ENCODE peak calls at places on chromosomes 16 and 17, in nine cellular contexts. One of them, this sample, is unnamed.
A peak's percentile ranks its signal among the peaks of the same experiment; 100 is the strongest.

GRCh38 chr17:49638818-49639217 is 39.1 kb downstream of the SPOP start:
- DNase-seq in non-pigmented ciliary epithelial cell: no peak
- DNase-seq in iPS-NIHi11: no peak
- DNase-seq in stimulated activated naive CD4-positive, alpha-beta T cell: no peak
- DNase-seq in A172: peak; percentile 27
- DNase-seq in AG08396: no peak
- DNase-seq in Daoy: no peak
- DNase-seq in T follicular helper cell: no peak
- DNase-seq in choroid plexus epithelial cell: no peak
- DNase-seq in this sample: no peak

GRCh38 chr17:21296097-21297025 is 11.8 kb downstream of the MAP2K3 start:
- DNase-seq in non-pigmented ciliary epithelial cell: no peak
- DNase-seq in AG08396: no peak
- DNase-seq in Daoy: peak; percentile 85
- DNase-seq in T follicular helper cell: no peak
- DNase-seq in stimulated activated naive CD4-positive, alpha-beta T cell: no peak
- DNase-seq in choroid plexus epithelial cell: no peak
- DNase-seq in iPS-NIHi11: no peak
- DNase-seq in A172: peak; percentile 83
- DNase-seq in this sample: peak; percentile 24

GRCh38 chr17:4318596-4318995 is 47.9 kb downstream of the UBE2G1 start:
- DNase-seq in stimulated activated naive CD4-positive, alpha-beta T cell: no peak
- DNase-seq in choroid plexus epithelial cell: no peak
- DNase-seq in A172: no peak
- DNase-seq in AG08396: no peak
- DNase-seq in Daoy: no peak
- DNase-seq in non-pigmented ciliary epithelial cell: no peak
- DNase-seq in iPS-NIHi11: no peak
- DNase-seq in T follicular helper cell: no peak
- DNase-seq in this sample: peak; percentile 21

GRCh38 chr17:17146791-17147406 is 59.2 kb downstream of the PLD6 start:
- DNase-seq in choroid plexus epithelial cell: no peak
- DNase-seq in stimulated activated naive CD4-positive, alpha-beta T cell: no peak
- DNase-seq in A172: no peak
- DNase-seq in non-pigmented ciliary epithelial cell: no peak
- DNase-seq in T follicular helper cell: no peak
- DNase-seq in Daoy: no peak
- DNase-seq in iPS-NIHi11: peak; percentile 65
- DNase-seq in AG08396: no peak
- DNase-seq in this sample: no peak

GRCh38 chr16:51243836-51244483 is 92.9 kb upstream of the SALL1 start:
- DNase-seq in Daoy: peak; percentile 27
- DNase-seq in choroid plexus epithelial cell: no peak
- DNase-seq in non-pigmented ciliary epithelial cell: no peak
- DNase-seq in T follicular helper cell: no peak
- DNase-seq in A172: peak; percentile 59
- DNase-seq in iPS-NIHi11: no peak
- DNase-seq in AG08396: no peak
- DNase-seq in stimulated activated naive CD4-positive, alpha-beta T cell: no peak
- DNase-seq in this sample: peak; percentile 2

GRCh38 chr16:30051518-30051917 is 14.0 kb upstream of the ALDOA start:
- DNase-seq in choroid plexus epithelial cell: peak; percentile 72
- DNase-seq in non-pigmented ciliary epithelial cell: no peak
- DNase-seq in iPS-NIHi11: no peak
- DNase-seq in T follicular helper cell: no peak
- DNase-seq in Daoy: peak; percentile 74
- DNase-seq in A172: peak; percentile 82
- DNase-seq in AG08396: peak; percentile 60
- DNase-seq in stimulated activated naive CD4-positive, alpha-beta T cell: no peak
- DNase-seq in this sample: peak; percentile 68

GRCh38 chr16:69490707-69491324 is 66.4 kb downstream of the CYB5B start:
- DNase-seq in A172: no peak
- DNase-seq in Daoy: no peak
- DNase-seq in stimulated activated naive CD4-positive, alpha-beta T cell: no peak
- DNase-seq in choroid plexus epithelial cell: no peak
- DNase-seq in T follicular helper cell: no peak
- DNase-seq in iPS-NIHi11: no peak
- DNase-seq in non-pigmented ciliary epithelial cell: no peak
- DNase-seq in AG08396: no peak
- DNase-seq in this sample: no peak

GRCh38 chr17:36657763-36658490 is 56.5 kb downstream of the MRM1 start:
- DNase-seq in iPS-NIHi11: peak; percentile 85
- DNase-seq in Daoy: peak; percentile 31
- DNase-seq in choroid plexus epithelial cell: peak; percentile 15
- DNase-seq in AG08396: no peak
- DNase-seq in A172: no peak
- DNase-seq in non-pigmented ciliary epithelial cell: no peak
- DNase-seq in T follicular helper cell: no peak
- DNase-seq in stimulated activated naive CD4-positive, alpha-beta T cell: no peak
- DNase-seq in this sample: no peak

GRCh38 chr17:76805319-76805718 is 62.9 kb upstream of the MGAT5B start:
- DNase-seq in stimulated activated naive CD4-positive, alpha-beta T cell: no peak
- DNase-seq in T follicular helper cell: no peak
- DNase-seq in AG08396: peak; percentile 40
- DNase-seq in Daoy: no peak
- DNase-seq in A172: peak; percentile 49
- DNase-seq in non-pigmented ciliary epithelial cell: no peak
- DNase-seq in choroid plexus epithelial cell: peak; percentile 17
- DNase-seq in iPS-NIHi11: no peak
- DNase-seq in this sample: peak; percentile 20

GRCh38 chr16:10806698-10807097 is 11.9 kb downstream of the TVP23A start:
- DNase-seq in AG08396: no peak
- DNase-seq in choroid plexus epithelial cell: no peak
- DNase-seq in T follicular helper cell: no peak
- DNase-seq in Daoy: no peak
- DNase-seq in stimulated activated naive CD4-positive, alpha-beta T cell: no peak
- DNase-seq in non-pigmented ciliary epithelial cell: no peak
- DNase-seq in A172: no peak
- DNase-seq in iPS-NIHi11: no peak
- DNase-seq in this sample: no peak

GRCh38 chr16:27237229-27238015 is 31.1 kb downstream of the NSMCE1 start:
- DNase-seq in choroid plexus epithelial cell: no peak
- DNase-seq in stimulated activated naive CD4-positive, alpha-beta T cell: peak; percentile 68
- DNase-seq in non-pigmented ciliary epithelial cell: no peak
- DNase-seq in iPS-NIHi11: no peak
- DNase-seq in T follicular helper cell: peak; percentile 48
- DNase-seq in Daoy: no peak
- DNase-seq in A172: peak; percentile 41
- DNase-seq in AG08396: no peak
- DNase-seq in this sample: peak; percentile 62

GRCh38 chr17:10756146-10756545 is 26.3 kb upstream of the TMEM220 start:
- DNase-seq in A172: no peak
- DNase-seq in choroid plexus epithelial cell: no peak
- DNase-seq in non-pigmented ciliary epithelial cell: no peak
- DNase-seq in stimulated activated naive CD4-positive, alpha-beta T cell: no peak
- DNase-seq in T follicular helper cell: no peak
- DNase-seq in iPS-NIHi11: no peak
- DNase-seq in AG08396: no peak
- DNase-seq in Daoy: no peak
- DNase-seq in this sample: no peak

GRCh38 chr16:68406458-68407041 is 41.8 kb downstream of the SMPD3 start:
- DNase-seq in T follicular helper cell: no peak
- DNase-seq in non-pigmented ciliary epithelial cell: peak; percentile 22
- DNase-seq in AG08396: peak; percentile 67
- DNase-seq in stimulated activated naive CD4-positive, alpha-beta T cell: no peak
- DNase-seq in iPS-NIHi11: no peak
- DNase-seq in Daoy: no peak
- DNase-seq in choroid plexus epithelial cell: peak; percentile 51
- DNase-seq in A172: peak; percentile 16
- DNase-seq in this sample: peak; percentile 44

GRCh38 chr16:89455178-89455577 is 35.2 kb downstream of the ANKRD11 start:
- DNase-seq in non-pigmented ciliary epithelial cell: no peak
- DNase-seq in AG08396: no peak
- DNase-seq in choroid plexus epithelial cell: no peak
- DNase-seq in Daoy: no peak
- DNase-seq in T follicular helper cell: no peak
- DNase-seq in A172: no peak
- DNase-seq in iPS-NIHi11: no peak
- DNase-seq in stimulated activated naive CD4-positive, alpha-beta T cell: no peak
- DNase-seq in this sample: no peak

GRCh38 chr17:75125984-75126383 is 5.6 kb downstream of the NT5C start:
- DNase-seq in iPS-NIHi11: peak; percentile 33
- DNase-seq in stimulated activated naive CD4-positive, alpha-beta T cell: no peak
- DNase-seq in AG08396: no peak
- DNase-seq in non-pigmented ciliary epithelial cell: no peak
- DNase-seq in T follicular helper cell: no peak
- DNase-seq in choroid plexus epithelial cell: no peak
- DNase-seq in Daoy: no peak
- DNase-seq in A172: peak; percentile 44
- DNase-seq in this sample: no peak

GRCh38 chr16:22898874-22899348 is 84.9 kb downstream of the HS3ST2 start:
- DNase-seq in non-pigmented ciliary epithelial cell: peak; percentile 27
- DNase-seq in iPS-NIHi11: peak; percentile 87
- DNase-seq in A172: peak; percentile 62
- DNase-seq in AG08396: peak; percentile 48
- DNase-seq in choroid plexus epithelial cell: peak; percentile 83
- DNase-seq in T follicular helper cell: peak; percentile 4
- DNase-seq in stimulated activated naive CD4-positive, alpha-beta T cell: no peak
- DNase-seq in Daoy: peak; percentile 77
- DNase-seq in this sample: peak; percentile 21

GRCh38 chr17:35256629-35257028 is 13.8 kb downstream of the SLFN5 start:
- DNase-seq in iPS-NIHi11: no peak
- DNase-seq in Daoy: no peak
- DNase-seq in stimulated activated naive CD4-positive, alpha-beta T cell: no peak
- DNase-seq in T follicular helper cell: no peak
- DNase-seq in A172: no peak
- DNase-seq in AG08396: no peak
- DNase-seq in choroid plexus epithelial cell: no peak
- DNase-seq in non-pigmented ciliary epithelial cell: no peak
- DNase-seq in this sample: no peak

GRCh38 chr17:70804161-70804560 is 634.8 kb downstream of the KCNJ2 start:
- DNase-seq in non-pigmented ciliary epithelial cell: no peak
- DNase-seq in stimulated activated naive CD4-positive, alpha-beta T cell: no peak
- DNase-seq in Daoy: no peak
- DNase-seq in T follicular helper cell: no peak
- DNase-seq in iPS-NIHi11: no peak
- DNase-seq in AG08396: peak; percentile 41
- DNase-seq in choroid plexus epithelial cell: peak; percentile 47
- DNase-seq in A172: peak; percentile 26
- DNase-seq in this sample: no peak

GRCh38 chr16:3587547-3588110 is 10.4 kb upstream of the NLRC3 start:
- DNase-seq in A172: no peak
- DNase-seq in T follicular helper cell: no peak
- DNase-seq in AG08396: no peak
- DNase-seq in choroid plexus epithelial cell: no peak
- DNase-seq in iPS-NIHi11: no peak
- DNase-seq in stimulated activated naive CD4-positive, alpha-beta T cell: no peak
- DNase-seq in Daoy: no peak
- DNase-seq in non-pigmented ciliary epithelial cell: no peak
- DNase-seq in this sample: no peak

GRCh38 chr16:69935278-69935711 is 15.8 kb upstream of the CLEC18A start:
- DNase-seq in Daoy: no peak
- DNase-seq in choroid plexus epithelial cell: no peak
- DNase-seq in T follicular helper cell: no peak
- DNase-seq in stimulated activated naive CD4-positive, alpha-beta T cell: no peak
- DNase-seq in AG08396: no peak
- DNase-seq in non-pigmented ciliary epithelial cell: no peak
- DNase-seq in iPS-NIHi11: no peak
- DNase-seq in A172: peak; percentile 72
- DNase-seq in this sample: no peak

GRCh38 chr16:55993088-55993487 is 117.9 kb upstream of the CES5A start:
- DNase-seq in choroid plexus epithelial cell: no peak
- DNase-seq in iPS-NIHi11: no peak
- DNase-seq in AG08396: no peak
- DNase-seq in T follicular helper cell: no peak
- DNase-seq in non-pigmented ciliary epithelial cell: no peak
- DNase-seq in Daoy: no peak
- DNase-seq in stimulated activated naive CD4-positive, alpha-beta T cell: no peak
- DNase-seq in A172: no peak
- DNase-seq in this sample: no peak

GRCh38 chr17:62965649-62966425 is at the start of gene TANC2:
- DNase-seq in stimulated activated naive CD4-positive, alpha-beta T cell: peak; percentile 81
- DNase-seq in A172: peak; percentile 77
- DNase-seq in AG08396: peak; percentile 96
- DNase-seq in Daoy: peak; percentile 84
- DNase-seq in T follicular helper cell: peak; percentile 72
- DNase-seq in non-pigmented ciliary epithelial cell: peak; percentile 30
- DNase-seq in choroid plexus epithelial cell: peak; percentile 86
- DNase-seq in iPS-NIHi11: peak; percentile 92
- DNase-seq in this sample: peak; percentile 76